ENCODE peak calls at places on chromosome 13, in six cellular contexts. Q, I, T, R, Z and D are unnamed samples.

GRCh38 chr13:23488442-23488841 is 54.9 kb upstream of the SACS start:
- DNase-seq in Q (no peak), I (no peak), T (no peak), R (no peak), Z (no peak), D (no peak)

GRCh38 chr13:65378943-65379519 is 1851.1 kb downstream of the PCDH9 start:
- DNase-seq in Q (no peak), I (no peak), T (no peak), R (no peak), Z (no peak), D (no peak)

GRCh38 chr13:44329909-44330545 is 43.6 kb upstream of the SERP2 start:
- DNase-seq in Q (no peak), I (no peak), T (no peak), R (no peak), Z (no peak), D (no peak)

GRCh38 chr13:28452755-28453154 is 42.2 kb downstream of the FLT1 start:
- DNase-seq in Q (no peak), I (no peak), T (no peak), R (no peak), Z (no peak), D (no peak)

GRCh38 chr13:33235564-33235963 is 50.0 kb downstream of the STARD13 start:
- DNase-seq in Q (no peak), I (no peak), T (no peak), R (no peak), Z (no peak), D (no peak)

GRCh38 chr13:42970824-42971669 is 21.0 kb downstream of the EPSTI1 start:
- DNase-seq in Q (peak), I (no peak), T (no peak), R (peak), Z (peak), D (peak)

GRCh38 chr13:68056816-68057710 is 826.9 kb upstream of the PCDH9 start:
- DNase-seq in Q (no peak), I (no peak), T (no peak), R (no peak), Z (no peak), D (no peak)

GRCh38 chr13:61255035-61255796 is 160.4 kb downstream of the PCDH20 start:
- DNase-seq in Q (no peak), I (no peak), T (no peak), R (no peak), Z (no peak), D (no peak)

GRCh38 chr13:110628477-110628793 is 13.1 kb downstream of the NAXD start:
- DNase-seq in Q (no peak), I (no peak), T (no peak), R (no peak), Z (no peak), D (no peak)

GRCh38 chr13:76668716-76669115 is 217.5 kb downstream of the KCTD12 start:
- DNase-seq in Q (no peak), I (no peak), T (no peak), R (no peak), Z (no peak), D (no peak)

GRCh38 chr13:40247845-40248244 is 418.6 kb downstream of the FOXO1 start:
- DNase-seq in Q (no peak), I (no peak), T (no peak), R (no peak), Z (no peak), D (no peak)

GRCh38 chr13:30972888-30973377 is 40.5 kb downstream of the TEX26 start:
- DNase-seq in Q (no peak), I (no peak), T (no peak), R (no peak), Z (no peak), D (no peak)

GRCh38 chr13:98557934-98558630 is 18.8 kb downstream of the STK24 start:
- DNase-seq in Q (no peak), I (no peak), T (no peak), R (no peak), Z (no peak), D (no peak)

GRCh38 chr13:99256709-99257108 is 1.5 kb downstream of the GPR18 start:
- DNase-seq in Q (no peak), I (no peak), T (no peak), R (no peak), Z (no peak), D (peak)

GRCh38 chr13:106133025-106133424 is 402.4 kb downstream of the EFNB2 start:
- DNase-seq in Q (no peak), I (no peak), T (no peak), R (no peak), Z (no peak), D (no peak)

GRCh38 chr13:25881946-25882574 is 169.8 kb downstream of the SHISA2 start:
- DNase-seq in Q (no peak), I (no peak), T (no peak), R (no peak), Z (no peak), D (no peak)

GRCh38 chr13:28611654-28612131 is 47.2 kb upstream of the POMP start:
- DNase-seq in Q (no peak), I (no peak), T (no peak), R (no peak), Z (peak), D (peak)

GRCh38 chr13:52414963-52415362 is 9.0 kb upstream of the THSD1 start:
- DNase-seq in Q (no peak), I (no peak), T (no peak), R (no peak), Z (no peak), D (no peak)

GRCh38 chr13:62324842-62325241 is 909.2 kb upstream of the PCDH20 start:
- DNase-seq in Q (no peak), I (no peak), T (no peak), R (no peak), Z (no peak), D (no peak)

GRCh38 chr13:23430664-23431063 is 2.8 kb downstream of the SACS start:
- DNase-seq in Q (no peak), I (no peak), T (no peak), R (no peak), Z (no peak), D (no peak)

GRCh38 chr13:41079725-41080124 is 18.4 kb downstream of the WBP4 start:
- DNase-seq in Q (no peak), I (no peak), T (no peak), R (no peak), Z (no peak), D (no peak)

GRCh38 chr13:24858953-24859352 is 95.0 kb downstream of the RNF17 start:
- DNase-seq in Q (no peak), I (no peak), T (no peak), R (no peak), Z (no peak), D (peak)

GRCh38 chr13:23915308-23915707 is 18.0 kb upstream of the C1QTNF9B start:
- DNase-seq in Q (no peak), I (no peak), T (no peak), R (no peak), Z (no peak), D (no peak)

GRCh38 chr13:79987323-79987722 is 353.6 kb downstream of the SPRY2 start:
- DNase-seq in Q (no peak), I (no peak), T (no peak), R (no peak), Z (no peak), D (no peak)

GRCh38 chr13:50358221-50358620 is 343.0 kb downstream of the KCNRG start:
- DNase-seq in Q (no peak), I (no peak), T (no peak), R (no peak), Z (no peak), D (no peak)

GRCh38 chr13:52043675-52044074 is 19.2 kb downstream of the UTP14C start:
- DNase-seq in Q (no peak), I (no peak), T (no peak), R (no peak), Z (no peak), D (no peak)

GRCh38 chr13:48068036-48068435 is 26.9 kb downstream of the MED4 start:
- DNase-seq in Q (no peak), I (no peak), T (no peak), R (no peak), Z (no peak), D (no peak)

GRCh38 chr13:48532146-48532472 is 771 bp downstream of the RCBTB2 start:
- DNase-seq in Q (no peak), I (no peak), T (no peak), R (peak), Z (no peak), D (peak)

GRCh38 chr13:83975668-83976165 is 93.4 kb upstream of the SLITRK1 start:
- DNase-seq in Q (peak), I (no peak), T (no peak), R (peak), Z (no peak), D (peak)

GRCh38 chr13:21361706-21362105 is 97.4 kb downstream of the ZDHHC20 start:
- DNase-seq in Q (no peak), I (no peak), T (no peak), R (no peak), Z (no peak), D (no peak)

GRCh38 chr13:25406377-25406776 is 34.6 kb downstream of the ATP8A2 start:
- DNase-seq in Q (no peak), I (no peak), T (no peak), R (no peak), Z (no peak), D (no peak)

GRCh38 chr13:29935309-29935981 is 85.0 kb upstream of the UBL3 start:
- DNase-seq in Q (peak), I (no peak), T (no peak), R (no peak), Z (peak), D (peak)

GRCh38 chr13:96817336-96817941 is 176.8 kb downstream of the OXGR1 start:
- DNase-seq in Q (peak), I (no peak), T (no peak), R (peak), Z (no peak), D (no peak)

GRCh38 chr13:74134777-74135305 is 637 bp upstream of the KLF12 start:
- DNase-seq in Q (peak), I (no peak), T (peak), R (peak), Z (no peak), D (no peak)

GRCh38 chr13:110208116-110208515 is 98.8 kb downstream of the COL4A1 start:
- DNase-seq in Q (no peak), I (no peak), T (no peak), R (no peak), Z (no peak), D (no peak)